ENCODE peak calls at places on chromosomes 11 and 22, in four cellular contexts. Z, F, J and S are unnamed samples.

GRCh38 chr22:20035375-20036084 is 14.6 kb downstream of the TANGO2 start:
- DNase-seq in Z (no peak), F (no peak), J (no peak), S (no peak)

GRCh38 chr22:21641417-21641794 is 696 bp upstream of the SDF2L1 start:
- DNase-seq in Z (no peak), F (peak), J (no peak), S (no peak)

GRCh38 chr22:41969110-41969646 is at the start of gene SEPTIN3:
- DNase-seq in Z (no peak), F (no peak), J (no peak), S (no peak)

GRCh38 chr11:65576232-65576866 is 496 bp downstream of the EHBP1L1 start:
- DNase-seq in Z (no peak), F (no peak), J (no peak), S (no peak)

GRCh38 chr11:416757-417621 is 2.2 kb upstream of the SIGIRR start:
- DNase-seq in Z (peak), F (no peak), J (peak), S (peak)

GRCh38 chr11:8067929-8068575 is 13.0 kb upstream of the TUB start:
- DNase-seq in Z (no peak), F (no peak), J (peak), S (no peak)

GRCh38 chr11:125141686-125142535 is 22.6 kb upstream of the PKNOX2 start:
- DNase-seq in Z (peak), F (peak), J (peak), S (peak)

GRCh38 chr22:27706489-27706888 is 95.1 kb downstream of the MN1 start:
- DNase-seq in Z (no peak), F (no peak), J (no peak), S (no peak)

GRCh38 chr11:17760102-17761029 is 25.8 kb downstream of the KCNC1 start:
- DNase-seq in Z (no peak), F (peak), J (peak), S (peak)
- H3K4me3 ChIP-seq in Z (no peak), F (no peak), J (no peak), S (no peak)

GRCh38 chr11:34924714-34925113 is 8.3 kb downstream of the PDHX start:
- DNase-seq in Z (no peak), F (no peak), J (no peak), S (no peak)

GRCh38 chr11:34928268-34928959 is 12.0 kb downstream of the PDHX start:
- DNase-seq in Z (no peak), F (no peak), J (no peak), S (no peak)

GRCh38 chr11:34928960-34929680 is 12.7 kb downstream of the PDHX start:
- DNase-seq in Z (no peak), F (peak), J (no peak), S (no peak)

GRCh38 chr11:34926831-34927132 is 10.4 kb downstream of the PDHX start:
- DNase-seq in Z (no peak), F (peak), J (no peak), S (no peak)

GRCh38 chr11:34926101-34926830 is 9.8 kb downstream of the PDHX start:
- DNase-seq in Z (no peak), F (peak), J (no peak), S (peak)
- H3K4me3 ChIP-seq in Z (no peak), F (no peak), J (no peak), S (no peak)

GRCh38 chr11:64341851-64342791 is 2.1 kb downstream of the CCDC88B start:
- DNase-seq in Z (peak), F (peak), J (peak), S (peak)

GRCh38 chr11:64339319-64339718 is 685 bp upstream of the CCDC88B start:
- DNase-seq in Z (no peak), F (no peak), J (no peak), S (peak)

GRCh38 chr11:64339754-64340408 is at the start of gene CCDC88B:
- DNase-seq in Z (no peak), F (no peak), J (peak), S (peak)

GRCh38 chr11:64341429-64341828 is 1.4 kb downstream of the CCDC88B start:
- DNase-seq in Z (no peak), F (no peak), J (no peak), S (no peak)

DNA sequence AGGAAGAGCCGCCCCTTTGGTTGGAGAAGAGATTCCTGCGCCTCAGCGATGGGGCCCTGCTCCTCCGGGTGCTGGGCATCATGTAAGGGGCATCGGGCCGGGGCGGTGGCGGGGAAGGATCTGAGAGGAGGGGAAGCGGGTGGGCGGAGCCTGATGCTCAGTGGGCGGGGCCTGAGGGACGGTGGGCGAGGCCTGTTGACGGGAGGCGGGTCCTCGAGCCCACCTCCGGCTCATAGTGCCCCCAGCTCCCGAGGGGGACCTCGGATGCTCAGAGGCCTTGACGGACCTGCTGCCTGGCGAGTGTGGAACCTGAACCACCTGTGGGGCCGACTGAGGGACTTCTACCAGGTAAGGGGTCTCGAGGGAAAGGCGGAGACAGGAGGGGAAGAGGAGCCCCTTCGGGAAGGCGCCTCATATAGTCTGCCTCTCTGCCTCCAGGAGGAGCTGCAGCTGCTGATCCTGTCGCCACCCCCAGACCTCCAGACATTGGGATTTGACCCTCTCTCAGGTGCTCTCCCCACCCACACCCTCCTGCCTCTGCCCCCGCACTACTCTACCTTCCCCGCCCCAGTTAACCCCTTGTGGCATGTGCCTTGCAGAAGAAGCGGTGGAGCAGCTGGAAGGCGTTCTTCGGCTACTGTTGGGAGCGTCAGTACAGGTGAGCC is 799 bp downstream of the CCDC88B start:
- DNase-seq in Z (no peak), F (no peak), J (no peak), S (peak)
- H3K4me3 ChIP-seq in Z (no peak), F (no peak), J (peak), S (peak)

DNA sequence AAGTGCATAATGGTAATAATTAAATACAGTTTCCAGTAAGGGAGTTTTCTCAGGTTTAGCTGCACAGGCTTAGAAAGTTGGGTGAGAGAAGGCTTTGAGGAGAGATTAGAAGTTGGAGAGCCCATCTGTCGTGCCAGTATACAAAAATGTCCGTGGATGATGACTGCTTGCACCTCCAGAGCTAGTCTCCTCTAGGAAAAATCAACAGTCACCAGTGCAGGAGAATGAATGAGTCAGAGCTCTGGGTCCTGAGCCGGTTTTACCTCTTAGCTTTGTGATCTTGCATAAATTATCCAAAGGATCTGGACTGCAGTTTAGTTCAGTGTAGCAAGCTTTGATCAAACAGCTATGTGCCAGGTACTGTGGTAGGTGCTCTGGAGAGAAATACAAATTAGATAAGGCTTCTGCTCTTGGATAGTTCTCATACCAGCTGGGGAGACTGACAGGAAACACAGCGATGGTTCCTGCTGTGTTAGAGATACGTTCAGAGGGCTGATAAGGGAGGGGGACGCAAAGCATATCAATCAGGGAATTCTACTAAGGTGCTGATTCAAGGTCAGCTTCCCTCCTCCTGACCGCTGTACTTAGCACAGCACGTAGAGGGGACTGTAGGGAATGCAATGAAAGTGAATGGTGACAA is 125.9 kb downstream of the TEAD1 start:
- DNase-seq in Z (no peak), F (peak), J (no peak), S (no peak)
- H3K4me3 ChIP-seq in Z (no peak), F (no peak), J (no peak), S (no peak)

GRCh38 chr22:39959640-39960447 is at the start of gene TMA7B:
- DNase-seq in Z (no peak), F (peak), J (no peak), S (peak)
- H3K4me3 ChIP-seq in Z (no peak), F (no peak), J (no peak), S (no peak)